ENCODE peak calls at places on chromosomes 16 and 17, in eight cellular contexts. U is Daoy; S is T-helper 9 cell; P is A549; K is heart right ventricle; A is T-helper 1 cell; H is astrocyte of the spinal cord; E is stimulated activated CD4-positive, alpha-beta T cell treated with anti-CD3 and anti-CD28 coated beads, Interleukin-15, amount 100 ng/mL, for 48 hours. R is an unnamed sample.
A peak's percentile ranks its signal among the peaks of the same experiment; 100 is the strongest.

GRCh38 chr16:72112906-72113615 is 19.4 kb downstream of the DHX38 start:
- DNase-seq in K (no peak), H (no peak), U (no peak), A (no peak), P (no peak), S (no peak), E (no peak), R (no peak)

GRCh38 chr17:72970794-72971512 is 121.5 kb downstream of the SLC39A11 start:
- DNase-seq in U (peak; percentile 51), S (no peak), K (no peak), P (no peak), H (no peak), E (no peak), A (no peak), R (no peak)

GRCh38 chr16:89409161-89409711 is 81.1 kb downstream of the ANKRD11 start:
- DNase-seq in H (no peak), P (no peak), U (peak; percentile 21), K (no peak), A (peak; percentile 48), E (peak; percentile 38), S (peak; percentile 70), R (no peak)

GRCh38 chr17:31072186-31072585 is 22.6 kb upstream of the NF1 start:
- DNase-seq in K (no peak), U (peak; percentile 19), H (no peak), S (no peak), E (no peak), P (no peak), A (no peak), R (no peak)

GRCh38 chr17:35448214-35448898 is at the start of gene SLFN13:
- DNase-seq in A (peak; percentile 87), P (peak; percentile 74), E (peak; percentile 90), H (peak; percentile 56), S (peak; percentile 75), K (peak; percentile 81), U (peak; percentile 89), R (no peak)

GRCh38 chr16:60123387-60124023 is 1389.4 kb upstream of the GOT2 start:
- DNase-seq in A (no peak), U (no peak), E (no peak), S (no peak), H (no peak), K (no peak), P (no peak), R (no peak)

GRCh38 chr17:31327534-31328526 is 6.4 kb upstream of the EVI2A start:
- DNase-seq in K (no peak), E (no peak), H (peak; percentile 91), P (peak; percentile 19), A (no peak), S (no peak), U (peak; percentile 88), R (no peak)

GRCh38 chr17:78746263-78746948 is 35.7 kb downstream of the CYTH1 start:
- DNase-seq in S (no peak), K (no peak), U (no peak), E (no peak), H (no peak), P (no peak), A (no peak), R (no peak)

GRCh38 chr17:73007447-73007846 is 85.0 kb downstream of the SLC39A11 start:
- DNase-seq in S (no peak), U (peak; percentile 40), E (no peak), P (no peak), K (no peak), A (no peak), H (no peak), R (no peak)

GRCh38 chr17:82902972-82903874 is 63.4 kb upstream of the ZNF750 start:
- DNase-seq in K (no peak), E (no peak), S (no peak), H (no peak), U (no peak), A (no peak), P (no peak), R (no peak)

GRCh38 chr16:67393790-67394270 is 532 bp upstream of the TPPP3 start:
- DNase-seq in U (no peak), P (no peak), K (no peak), E (no peak), H (no peak), A (no peak), S (no peak), R (no peak)

GRCh38 chr17:28745777-28746473 is 2.1 kb downstream of the TRAF4 start:
- DNase-seq in P (no peak), A (no peak), E (no peak), U (peak; percentile 45), K (no peak), S (no peak), H (no peak), R (peak; percentile 72)

GRCh38 chr16:19935696-19936095 is 51.0 kb upstream of the GPRC5B start:
- DNase-seq in A (no peak), K (no peak), P (no peak), S (no peak), U (no peak), E (no peak), H (no peak), R (no peak)

GRCh38 chr17:68748381-68748780 is 147.2 kb upstream of the FAM20A start:
- DNase-seq in E (no peak), U (no peak), S (no peak), H (no peak), A (no peak), P (no peak), K (no peak), R (no peak)

GRCh38 chr17:20202141-20202574 is 193.0 kb downstream of the SPECC1 start:
- DNase-seq in K (no peak), A (no peak), P (no peak), U (peak; percentile 18), E (no peak), H (no peak), S (no peak), R (no peak)

GRCh38 chr17:28733346-28733745 is 4.8 kb downstream of the NEK8 start:
- DNase-seq in S (no peak), A (no peak), P (no peak), K (no peak), H (peak; percentile 45), U (no peak), E (no peak), R (no peak)

GRCh38 chr17:40922239-40922638 is 15.2 kb downstream of the KRT23 start:
- DNase-seq in S (no peak), P (peak; percentile 82), U (peak; percentile 86), A (no peak), H (peak; percentile 84), E (no peak), K (no peak), R (no peak)

GRCh38 chr16:59478806-59479205 is 744.7 kb upstream of the GOT2 start:
- DNase-seq in E (no peak), P (no peak), H (no peak), U (no peak), S (no peak), A (no peak), K (no peak), R (no peak)

GRCh38 chr16:31094088-31094423 is 541 bp downstream of the VKORC1 start:
- DNase-seq in K (no peak), A (no peak), U (peak; percentile 24), H (peak; percentile 19), S (no peak), P (no peak), E (no peak), R (no peak)

GRCh38 chr17:82993005-82993404 is 86.4 kb upstream of the METRNL start:
- DNase-seq in P (no peak), U (no peak), A (no peak), K (no peak), S (no peak), E (no peak), H (no peak), R (no peak)

GRCh38 chr16:85699628-85700027 is 10.9 kb upstream of the GINS2 start:
- DNase-seq in P (no peak), K (no peak), U (peak; percentile 75), S (no peak), A (no peak), H (peak; percentile 24), E (no peak), R (no peak)

GRCh38 chr17:258045-258734 is 76.7 kb upstream of the DOC2B start:
- DNase-seq in P (no peak), E (no peak), A (no peak), U (no peak), K (no peak), H (no peak), S (no peak), R (peak; percentile 56)

GRCh38 chr17:82889496-82890338 is 49.9 kb upstream of the ZNF750 start:
- DNase-seq in A (no peak), H (no peak), S (no peak), E (no peak), K (no peak), P (no peak), U (no peak), R (no peak)

GRCh38 chr16:69565611-69566436 is at the start of gene NFAT5:
- DNase-seq in K (peak; percentile 88), H (peak; percentile 88), U (peak; percentile 85), A (peak; percentile 80), S (peak; percentile 82), P (peak; percentile 72), E (peak; percentile 72), R (peak; percentile 92)

GRCh38 chr16:84650062-84650991 is 2.0 kb downstream of the KLHL36 start:
- DNase-seq in K (no peak), A (no peak), U (no peak), P (peak; percentile 60), S (no peak), E (no peak), H (peak; percentile 26), R (no peak)

GRCh38 chr17:12665263-12666210 is at the start of gene MYOCD:
- DNase-seq in A (no peak), P (peak; percentile 48), K (peak; percentile 66), S (no peak), H (peak; percentile 14), U (peak; percentile 62), E (no peak), R (no peak)

GRCh38 chr17:50765454-50766221 is 1.7 kb downstream of the ANKRD40CL start:
- DNase-seq in S (no peak), E (no peak), U (no peak), P (no peak), H (no peak), K (no peak), A (no peak), R (no peak)

GRCh38 chr16:71722801-71723536 is 1.5 kb downstream of the PHLPP2 start:
- DNase-seq in S (peak; percentile 53), K (peak; percentile 67), A (peak; percentile 48), H (peak; percentile 65), E (peak; percentile 23), P (peak; percentile 77), U (peak; percentile 79), R (peak; percentile 94)